ENCODE peak calls at places on chromosomes 2 and 18, in five cellular contexts. W is Calu3, V is fibroblast of pulmonary artery, M is dorsolateral prefrontal cortex, I is neural progenitor cell. Z is an unnamed sample.

GRCh38 chr2:106869512-106870276 is 16.3 kb downstream of the ST6GAL2 start:
- DNase-seq in I (peak), M (no peak), V (no peak), W (no peak), Z (no peak)

GRCh38 chr2:198371902-198372611 is 567.7 kb downstream of the PLCL1 start:
- DNase-seq in I (no peak), M (no peak), W (no peak), V (no peak), Z (no peak)

GRCh38 chr2:111698743-111699554 is 185.0 kb downstream of the ANAPC1 start:
- DNase-seq in W (peak), V (peak), M (peak), I (no peak), Z (no peak)

GRCh38 chr2:28951910-28952805 is 28.9 kb upstream of the TOGARAM2 start:
- DNase-seq in I (peak), M (no peak), V (peak), W (no peak), Z (no peak)

GRCh38 chr18:42275138-42275535 is 320.1 kb downstream of the PIK3C3 start:
- DNase-seq in I (peak), M (no peak), V (no peak), W (no peak), Z (no peak)

GRCh38 chr2:82539222-82539621 is 1919.9 kb downstream of the SUCLG1 start:
- DNase-seq in V (no peak), I (no peak), W (no peak), M (no peak), Z (no peak)

GRCh38 chr18:69705987-69706386 is 241.7 kb downstream of the CD226 start:
- DNase-seq in W (no peak), V (no peak), M (no peak), I (no peak), Z (no peak)

GRCh38 chr2:47506436-47506835 is 103.5 kb downstream of the MSH2 start:
- DNase-seq in W (no peak), I (no peak), M (no peak), V (no peak), Z (no peak)

GRCh38 chr2:139495851-139496250 is 715.7 kb upstream of the NXPH2 start:
- DNase-seq in M (no peak), I (peak), W (no peak), V (no peak), Z (no peak)

GRCh38 chr2:215548714-215549113 is 112.8 kb upstream of the FN1 start:
- DNase-seq in M (no peak), W (no peak), V (peak), I (no peak), Z (no peak)

GRCh38 chr2:42057902-42058450 is 10.2 kb downstream of the PKDCC start:
- DNase-seq in V (no peak), I (peak), W (no peak), M (no peak), Z (no peak)

GRCh38 chr2:40760071-40760666 is 308.3 kb upstream of the SLC8A1 start:
- DNase-seq in I (peak), W (peak), V (peak), M (no peak), Z (peak)

GRCh38 chr2:58920001-58920400 is 678.9 kb upstream of the FANCL start:
- DNase-seq in M (no peak), V (no peak), W (no peak), I (no peak), Z (no peak)

GRCh38 chr2:232876071-232876977 is 6.3 kb downstream of the SNORC start:
- DNase-seq in M (peak), V (no peak), W (peak), I (peak), Z (peak)

GRCh38 chr2:49619804-49620203 is 465.5 kb upstream of the FSHR start:
- DNase-seq in M (no peak), V (peak), W (peak), I (peak), Z (no peak)

GRCh38 chr2:128195435-128195984 is 104.5 kb downstream of the UGGT1 start:
- DNase-seq in V (no peak), I (no peak), M (no peak), W (no peak), Z (no peak)

GRCh38 chr2:144412727-144413126 is 107.2 kb downstream of the ZEB2 start:
- DNase-seq in V (peak), W (no peak), M (no peak), I (no peak), Z (no peak)

GRCh38 chr2:59850554-59850953 is 702.9 kb downstream of the BCL11A start:
- DNase-seq in I (no peak), M (no peak), V (no peak), W (no peak), Z (no peak)

GRCh38 chr18:58183226-58183625 is 139.2 kb downstream of the NEDD4L start:
- DNase-seq in W (no peak), I (no peak), V (no peak), M (no peak), Z (no peak)

GRCh38 chr2:128069769-128070168 is 21.2 kb upstream of the UGGT1 start:
- DNase-seq in I (no peak), M (no peak), W (no peak), V (peak), Z (no peak)

GRCh38 chr2:86434290-86434689 is 6.9 kb upstream of the KDM3A start:
- DNase-seq in I (no peak), M (no peak), V (no peak), W (no peak), Z (no peak)

GRCh38 chr2:162317910-162318279 is 589 bp downstream of the IFIH1 start:
- DNase-seq in M (no peak), W (peak), I (no peak), V (no peak), Z (no peak)

GRCh38 chr18:26091047-26091630 is 726 bp upstream of the SS18 start:
- DNase-seq in W (no peak), M (peak), I (no peak), V (no peak), Z (no peak)

GRCh38 chr2:237355726-237356125 is 58.2 kb downstream of the COL6A3 start:
- DNase-seq in M (no peak), V (no peak), I (no peak), W (no peak), Z (no peak)

GRCh38 chr18:7740815-7741214 is 173.7 kb downstream of the PTPRM start:
- DNase-seq in I (peak), W (no peak), M (no peak), V (no peak), Z (no peak)

GRCh38 chr2:109247812-109248211 is 118.8 kb downstream of the SH3RF3 start:
- DNase-seq in W (no peak), V (peak), M (no peak), I (no peak), Z (no peak)

GRCh38 chr2:218569038-218569431 is 396 bp downstream of the CNOT9 start:
- DNase-seq in W (peak), M (no peak), I (peak), V (peak), Z (no peak)

GRCh38 chr2:95023222-95023597 is 2.3 kb upstream of the MAL start:
- DNase-seq in W (peak), I (no peak), V (no peak), M (no peak), Z (no peak)

GRCh38 chr2:173059941-173060575 is 15.6 kb upstream of the MAP3K20 start:
- DNase-seq in I (no peak), V (peak), M (no peak), W (no peak), Z (no peak)

GRCh38 chr18:55376387-55376786 is 211.6 kb downstream of the TCF4 start:
- DNase-seq in M (no peak), I (no peak), W (no peak), V (no peak), Z (no peak)

GRCh38 chr2:241068136-241068941 is 33.7 kb downstream of the MTERF4 start:
- DNase-seq in I (no peak), W (no peak), M (no peak), V (no peak), Z (peak)

GRCh38 chr18:55179460-55180195 is 220.4 kb upstream of the CCDC68 start:
- DNase-seq in W (no peak), I (no peak), V (peak), M (no peak), Z (no peak)

GRCh38 chr2:136375017-136375901 is 257.3 kb upstream of the CXCR4 start:
- DNase-seq in V (no peak), I (no peak), W (no peak), M (no peak), Z (no peak)

GRCh38 chr2:37625781-37626548 is 45.5 kb downstream of the CDC42EP3 start:
- DNase-seq in I (no peak), V (no peak), M (no peak), W (no peak), Z (no peak)

GRCh38 chr2:144183744-144184143 is 336.2 kb downstream of the ZEB2 start:
- DNase-seq in I (no peak), W (no peak), M (no peak), V (no peak), Z (no peak)

GRCh38 chr2:75548036-75548573 is 12.6 kb downstream of the EVA1A start:
- DNase-seq in M (no peak), V (no peak), W (no peak), I (no peak), Z (peak)

GRCh38 chr2:221485500-221485870 is 86.6 kb downstream of the EPHA4 start:
- DNase-seq in M (no peak), I (no peak), V (no peak), W (no peak), Z (no peak)

GRCh38 chr2:239998006-239998405 is 27.1 kb downstream of the NDUFA10 start:
- DNase-seq in V (no peak), W (no peak), M (no peak), I (no peak), Z (no peak)

GRCh38 chr2:218370410-218371063 is 11.5 kb upstream of the SLC11A1 start:
- DNase-seq in M (peak), V (peak), I (no peak), W (no peak), Z (peak)